ENCODE peak calls at places on chromosomes 11 and 22, in four cellular contexts. E is K562, S is HepG2, I is GM12878. Y is an unnamed sample.

GRCh38 chr22:30290679-30291333 is 1.5 kb upstream of the CASTOR1 start:
- DNase-seq in S (peak), I (no peak), E (no peak), Y (peak)

GRCh38 chr11:34181856-34182405 is 76.5 kb downstream of the NAT10 start:
- DNase-seq in I (no peak), E (no peak), S (no peak), Y (no peak)

GRCh38 chr11:33375688-33376311 is 118.6 kb downstream of the HIPK3 start:
- DNase-seq in S (no peak), I (no peak), E (no peak), Y (peak)

GRCh38 chr11:84722583-84723108 is 904.5 kb downstream of the DLG2 start:
- DNase-seq in S (no peak), I (no peak), E (no peak), Y (no peak)

GRCh38 chr11:132856032-132856431 is 676.3 kb downstream of the OPCML start:
- DNase-seq in E (no peak), I (no peak), S (no peak), Y (no peak)

GRCh38 chr11:2586793-2587131 is 113.0 kb downstream of the KCNQ1OT1 start:
- DNase-seq in E (no peak), S (no peak), I (no peak), Y (peak)

GRCh38 chr22:20176421-20177060 is 25.7 kb upstream of the CCDC188 start:
- DNase-seq in S (no peak), E (no peak), I (no peak), Y (no peak)

GRCh38 chr11:123246749-123247497 is 51.9 kb upstream of the CLMP start:
- DNase-seq in S (peak), I (no peak), E (peak), Y (peak)

DNA sequence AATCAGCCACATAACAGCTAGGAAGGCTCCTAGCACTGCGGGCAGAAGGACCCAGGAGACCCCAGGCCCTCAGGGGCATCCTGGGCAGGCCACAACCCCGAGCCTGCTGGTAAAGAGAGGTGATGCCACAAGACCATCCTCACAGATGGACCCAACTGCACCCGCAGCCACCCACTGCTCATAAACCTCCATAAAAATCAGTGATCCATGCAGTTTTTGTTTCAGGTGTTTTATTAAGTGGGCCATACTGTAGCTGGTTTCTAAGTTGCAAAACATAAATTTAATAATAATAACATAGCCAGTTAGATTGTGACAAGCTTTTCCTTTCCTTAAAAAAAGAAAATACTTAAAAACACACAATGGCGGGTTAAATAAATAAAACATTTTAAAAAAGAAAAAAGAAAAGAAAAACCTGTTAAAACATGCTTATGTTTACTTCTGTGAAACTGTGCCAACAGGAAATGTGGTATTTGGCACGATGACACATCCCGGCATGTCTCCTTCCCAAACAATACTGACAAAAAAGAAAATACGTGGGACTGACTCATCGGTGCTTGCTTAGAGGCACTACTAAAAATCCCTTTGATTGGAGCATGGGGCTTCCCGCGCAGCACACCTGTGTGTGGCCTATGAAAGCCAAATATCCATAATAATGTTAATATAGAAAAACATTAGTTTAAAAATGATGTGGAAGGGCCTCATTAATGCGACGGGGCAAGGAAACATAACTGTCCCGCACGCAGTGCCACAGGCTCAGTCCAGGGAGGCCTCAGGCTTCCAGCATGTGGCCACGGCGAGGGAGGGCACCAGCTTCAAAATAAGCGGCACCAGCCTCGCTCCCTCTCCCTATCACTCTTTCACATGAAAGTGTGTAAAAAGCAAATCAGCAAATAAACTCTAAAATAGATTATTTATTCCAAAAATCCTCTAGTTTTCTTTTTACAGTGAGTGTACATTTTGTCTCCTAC is 47.5 kb upstream of the SCUBE2 start:
- DNase-seq in S (peak), E (no peak), I (no peak), Y (no peak)
- TF ChIP-seq GABPA in S (no peak), E (no peak), I (no peak), Y (no peak)

DNA sequence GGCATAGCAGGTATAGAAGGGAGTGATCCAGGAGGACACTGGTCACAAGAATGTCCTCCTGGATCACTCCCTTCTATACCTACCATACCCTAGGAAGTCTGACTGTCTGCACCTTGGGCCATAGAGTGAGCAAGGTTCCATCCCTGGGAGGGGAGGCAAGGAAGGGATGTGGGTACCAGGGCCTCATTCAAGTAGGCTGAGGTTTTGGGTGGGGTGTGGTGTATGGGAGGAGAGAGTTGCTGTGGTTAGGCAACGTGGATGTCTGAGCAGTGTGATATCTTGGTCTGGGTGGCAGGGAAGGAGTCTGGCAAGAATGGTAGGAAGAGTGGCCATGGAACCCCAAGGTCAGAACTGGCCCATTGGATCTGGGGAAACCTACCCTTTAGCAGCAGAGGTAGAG is 13.2 kb downstream of the PPFIBP2 start:
- DNase-seq in I (no peak), E (no peak), S (no peak), Y (no peak)
- TF ChIP-seq ZBTB33 in I (no peak), E (no peak), S (no peak), Y (no peak)

DNA sequence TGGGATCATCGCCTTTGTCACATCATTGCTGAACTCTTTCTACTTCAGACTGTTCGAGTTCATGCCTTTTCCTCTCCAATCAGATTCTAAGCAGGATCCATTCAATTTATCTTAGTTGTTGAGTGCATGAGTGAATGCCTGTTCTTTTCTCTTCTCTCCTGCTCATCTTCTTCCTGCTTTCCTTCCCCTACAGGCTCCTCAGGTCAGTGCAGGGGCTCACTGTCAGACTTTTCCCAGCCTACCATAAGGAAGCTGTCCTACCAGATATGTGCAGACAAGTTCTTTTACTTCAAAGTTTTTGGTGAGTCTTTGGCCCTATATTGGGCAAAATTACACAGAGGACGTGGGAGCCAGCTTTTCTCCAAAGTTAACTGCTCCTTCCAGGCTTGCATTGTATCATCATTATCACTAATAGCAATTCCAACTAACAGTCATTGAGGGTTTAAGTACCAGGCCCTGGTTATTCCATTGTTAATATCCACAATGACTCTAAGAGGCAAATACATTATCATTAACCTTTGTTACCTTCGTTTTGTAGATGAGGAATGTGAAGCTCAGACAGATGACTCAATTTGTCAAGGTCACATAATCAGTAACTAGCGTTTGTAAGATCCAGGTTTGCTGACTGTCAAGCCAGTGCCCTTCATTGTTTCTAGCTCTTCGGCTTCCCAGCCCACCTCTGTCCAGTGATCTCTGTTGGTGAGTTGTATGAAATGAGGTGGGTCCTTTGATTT is 30.4 kb downstream of the OR6Q1 start:
- DNase-seq in S (peak), I (no peak), E (no peak), Y (no peak)
- TF ChIP-seq GABPA in S (no peak), I (no peak), E (no peak), Y (no peak)

DNA sequence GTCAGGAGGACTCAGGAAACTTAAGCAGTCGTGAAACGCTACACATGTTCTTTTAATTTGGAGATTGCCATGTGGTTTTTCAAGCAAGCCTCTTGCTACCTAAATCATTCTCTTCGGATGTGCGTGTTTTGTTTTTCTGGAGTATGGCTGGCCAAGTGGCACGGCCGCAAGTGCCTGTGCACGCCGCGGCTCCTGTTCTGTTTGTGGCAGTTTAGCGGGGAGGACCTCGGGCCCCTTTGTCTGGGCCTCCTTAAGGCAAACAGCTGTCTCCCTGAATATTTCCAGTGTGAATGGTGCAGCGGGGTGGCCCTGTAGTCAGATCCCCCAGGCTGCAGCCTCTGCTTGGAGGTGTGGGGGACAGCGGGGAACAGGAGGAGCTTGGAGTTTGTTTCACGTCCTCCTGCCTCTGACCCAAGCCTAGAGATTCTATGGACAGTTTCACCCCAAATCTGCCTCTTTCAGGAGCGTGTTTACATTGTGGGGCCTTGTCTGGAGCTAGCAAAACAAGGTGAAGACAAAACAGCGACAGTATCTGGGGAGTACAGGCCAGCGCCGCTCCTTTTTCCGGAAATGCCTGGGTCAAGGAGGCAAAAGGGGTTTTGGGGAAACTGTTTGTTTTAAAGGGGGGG is 1.3 kb downstream of the LRP5 start:
- DNase-seq in E (no peak), I (no peak), S (peak), Y (peak)
- TF ChIP-seq ZBTB33 in E (peak), I (no peak), S (no peak), Y (no peak)

GRCh38 chr22:37409031-37409430 is 18.2 kb downstream of the ELFN2 start:
- DNase-seq in S (no peak), I (no peak), E (no peak), Y (no peak)

GRCh38 chr22:37403267-37403960 is 23.9 kb downstream of the ELFN2 start:
- DNase-seq in E (no peak), S (no peak), I (no peak), Y (peak)

GRCh38 chr22:37409557-37409956 is 17.7 kb downstream of the ELFN2 start:
- DNase-seq in E (no peak), S (no peak), I (no peak), Y (no peak)

GRCh38 chr22:37404126-37404525 is 23.2 kb downstream of the ELFN2 start:
- DNase-seq in S (no peak), I (no peak), E (no peak), Y (no peak)

GRCh38 chr22:37406836-37407235 is 20.4 kb downstream of the ELFN2 start:
- DNase-seq in I (no peak), S (no peak), E (no peak), Y (no peak)
- TF ChIP-seq GABPA in I (no peak), S (no peak), E (no peak), Y (no peak)

GRCh38 chr22:38943181-38943580 is 14.2 kb upstream of the APOBEC3A start:
- DNase-seq in I (no peak), S (no peak), E (no peak), Y (no peak)

GRCh38 chr22:38942702-38943101 is 14.7 kb upstream of the APOBEC3A start:
- DNase-seq in S (no peak), E (no peak), I (no peak), Y (no peak)

GRCh38 chr22:38940985-38941384 is 16.4 kb upstream of the APOBEC3A start:
- DNase-seq in E (no peak), S (no peak), I (no peak), Y (no peak)

GRCh38 chr22:38943882-38944281 is 13.5 kb upstream of the APOBEC3A start:
- DNase-seq in S (no peak), E (no peak), I (no peak), Y (no peak)

GRCh38 chr22:38941488-38941987 is 15.9 kb upstream of the APOBEC3A start:
- DNase-seq in I (peak), S (no peak), E (no peak), Y (no peak)
- TF ChIP-seq ZBTB33 in I (no peak), S (no peak), E (no peak), Y (no peak)

GRCh38 chr11:108870373-108871020 is 205.6 kb downstream of the DDX10 start:
- DNase-seq in S (peak), I (no peak), E (no peak), Y (no peak)

GRCh38 chr11:108871152-108871551 is 206.3 kb downstream of the DDX10 start:
- DNase-seq in I (no peak), S (peak), E (no peak), Y (peak)

GRCh38 chr11:108865411-108865810 is 200.5 kb downstream of the DDX10 start:
- DNase-seq in I (no peak), S (no peak), E (no peak), Y (no peak)

GRCh38 chr11:108863528-108863927 is 198.7 kb downstream of the DDX10 start:
- DNase-seq in S (no peak), I (no peak), E (no peak), Y (no peak)

GRCh38 chr11:108866781-108867180 is 201.9 kb downstream of the DDX10 start:
- DNase-seq in S (no peak), I (no peak), E (no peak), Y (no peak)
- TF ChIP-seq GABPA in S (no peak), I (no peak), E (no peak), Y (no peak)

GRCh38 chr11:70146309-70146708 is 56.8 kb upstream of the FADD start:
- DNase-seq in E (no peak), I (no peak), S (no peak), Y (no peak)
- TF ChIP-seq ZBTB33 in E (no peak), I (no peak), S (no peak), Y (no peak)

Y was measured in SK-N-SH.